ENCODE peak calls at places on chromosomes 16 and 17, in six cellular contexts. Q is transverse colon, W is GM12878, D is GM23338, J is HCT116, L is sigmoid colon. F is an unnamed sample.

GRCh38 chr16:68548947-68549346 is 9.9 kb downstream of the ZFP90 start:
- DNase-seq in D (no peak), L (no peak), Q (no peak), W (no peak), J (no peak), F (no peak)

GRCh38 chr16:69040144-69040909 is 65.1 kb upstream of the HAS3 start:
- DNase-seq in J (peak; percentile 70), D (no peak), L (peak; percentile 13), Q (no peak), W (no peak), F (no peak)

GRCh38 chr17:67862614-67863217 is 37.4 kb downstream of the BPTF start:
- DNase-seq in Q (no peak), L (no peak), W (no peak), D (peak; percentile 49), J (no peak), F (no peak)

GRCh38 chr16:26816885-26817571 is 249.7 kb upstream of the C16orf82 start:
- DNase-seq in L (no peak), J (no peak), Q (no peak), W (no peak), D (no peak), F (no peak)

GRCh38 chr17:49361129-49361901 is 735 bp downstream of the ZNF652 start:
- DNase-seq in W (peak; percentile 48), Q (peak; percentile 74), D (peak; percentile 59), L (peak; percentile 73), J (no peak), F (peak; percentile 36)

GRCh38 chr17:72362466-72363335 is 241.9 kb downstream of the SOX9 start:
- DNase-seq in L (no peak), D (no peak), W (no peak), J (no peak), Q (no peak), F (no peak)

GRCh38 chr16:85690469-85691064 is 1.8 kb upstream of the GINS2 start:
- DNase-seq in J (no peak), L (no peak), D (no peak), Q (no peak), W (no peak), F (peak; percentile 54)

GRCh38 chr16:35450648-35451047 is 1991.2 kb downstream of the TP53TG3F start:
- DNase-seq in L (no peak), Q (no peak), D (no peak), J (no peak), W (no peak), F (peak; percentile 19)

GRCh38 chr17:19238167-19238505 is 970 bp downstream of the EPN2 start:
- DNase-seq in W (no peak), Q (peak; percentile 55), J (no peak), L (peak; percentile 79), D (peak; percentile 73), F (peak; percentile 46)

GRCh38 chr16:30946671-30947532 is 2.0 kb upstream of the ORAI3 start:
- DNase-seq in L (no peak), D (no peak), Q (no peak), J (no peak), W (no peak), F (no peak)

GRCh38 chr17:81365601-81366585 is 29.4 kb upstream of the BAHCC1 start:
- DNase-seq in J (peak; percentile 89), W (peak; percentile 28), Q (peak; percentile 83), L (peak; percentile 92), D (no peak), F (peak; percentile 94)

GRCh38 chr17:40303009-40303657 is 5.8 kb upstream of the RARA start:
- DNase-seq in Q (peak; percentile 62), L (no peak), J (peak; percentile 35), W (no peak), D (peak; percentile 74), F (no peak)

GRCh38 chr16:80968386-80969113 is 38.1 kb downstream of the CMC2 start:
- DNase-seq in J (no peak), L (no peak), Q (no peak), W (no peak), D (no peak), F (no peak)

GRCh38 chr17:5444209-5444608 is 5.3 kb upstream of the C1QBP start:
- DNase-seq in W (no peak), J (no peak), L (no peak), Q (no peak), D (no peak), F (no peak)

GRCh38 chr17:51951737-51952136 is 206.8 kb downstream of the CA10 start:
- DNase-seq in D (no peak), L (no peak), J (no peak), W (no peak), Q (no peak), F (no peak)

GRCh38 chr16:353404-354285 is 1.1 kb upstream of the AXIN1 start:
- DNase-seq in Q (no peak), W (no peak), L (peak; percentile 71), J (no peak), D (no peak), F (no peak)

GRCh38 chr16:35148748-35149147 is 1689.3 kb downstream of the TP53TG3F start:
- DNase-seq in L (no peak), J (no peak), Q (no peak), D (no peak), W (no peak), F (no peak)

GRCh38 chr17:64661981-64662773 is at the start of gene SMURF2:
- DNase-seq in D (peak; percentile 80), L (peak; percentile 88), J (no peak), W (no peak), Q (peak; percentile 85), F (peak; percentile 85)

GRCh38 chr16:76796431-76796830 is 394.6 kb upstream of the MON1B start:
- DNase-seq in J (no peak), W (no peak), Q (no peak), L (no peak), D (no peak), F (no peak)

GRCh38 chr17:16486373-16487250 is 5.4 kb downstream of the LRRC75A start:
- DNase-seq in L (peak; percentile 95), Q (peak; percentile 96), J (no peak), D (peak; percentile 84), W (no peak), F (peak; percentile 92)

GRCh38 chr16:75555707-75556512 is at the start of gene TMEM231:
- DNase-seq in W (no peak), J (peak; percentile 84), D (peak; percentile 97), Q (peak; percentile 98), L (peak; percentile 99), F (peak; percentile 98)

GRCh38 chr16:84086357-84086756 is 30.4 kb downstream of the MBTPS1 start:
- DNase-seq in W (no peak), Q (no peak), D (no peak), J (no peak), L (no peak), F (no peak)

GRCh38 chr17:77506371-77506991 is 365.7 kb downstream of the SEC14L1 start:
- DNase-seq in D (no peak), J (no peak), Q (no peak), W (no peak), L (peak; percentile 63), F (no peak)

DNA sequence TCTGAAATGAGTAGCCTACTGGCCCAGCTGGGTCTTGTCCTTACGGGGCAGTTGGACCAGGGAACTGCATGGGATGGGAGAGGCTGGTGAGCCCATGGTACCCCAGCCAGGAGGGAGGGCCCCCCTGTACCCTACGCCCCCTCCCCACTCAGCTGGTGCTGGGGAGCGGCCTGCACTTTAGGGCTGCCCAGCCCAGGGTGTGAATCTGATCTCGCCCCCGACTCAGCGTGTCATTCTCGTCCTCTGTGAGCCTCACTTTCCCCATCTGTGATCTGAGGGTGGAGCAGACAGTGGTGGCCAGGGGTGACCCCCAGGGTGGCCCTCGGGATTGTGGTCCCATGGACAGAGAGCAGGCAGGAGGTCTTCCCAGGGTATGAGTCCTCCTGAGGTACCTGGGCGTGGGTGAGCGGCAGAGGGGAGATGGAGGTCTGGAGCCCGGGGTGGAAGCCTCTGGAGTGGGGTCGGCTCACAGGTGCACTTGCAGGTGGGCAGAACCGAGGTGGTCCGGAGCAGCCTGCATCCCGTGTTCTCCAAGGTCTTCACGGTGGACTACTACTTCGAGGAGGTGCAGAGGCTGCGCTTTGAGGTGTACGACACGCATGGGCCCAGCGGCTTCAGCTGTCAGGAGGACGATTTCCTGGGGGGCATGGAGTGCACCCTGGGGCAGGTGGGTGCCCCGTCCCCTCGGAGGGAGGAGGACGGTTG is 1.6 kb downstream of the CPNE7 start:
- DNase-seq in D (no peak), W (no peak), Q (no peak), J (no peak), L (no peak), F (no peak)
- TF ChIP-seq POLR2AphosphoS5 in D (no peak), W (no peak), Q (no peak), J (no peak), L (no peak), F (no peak)

DNA sequence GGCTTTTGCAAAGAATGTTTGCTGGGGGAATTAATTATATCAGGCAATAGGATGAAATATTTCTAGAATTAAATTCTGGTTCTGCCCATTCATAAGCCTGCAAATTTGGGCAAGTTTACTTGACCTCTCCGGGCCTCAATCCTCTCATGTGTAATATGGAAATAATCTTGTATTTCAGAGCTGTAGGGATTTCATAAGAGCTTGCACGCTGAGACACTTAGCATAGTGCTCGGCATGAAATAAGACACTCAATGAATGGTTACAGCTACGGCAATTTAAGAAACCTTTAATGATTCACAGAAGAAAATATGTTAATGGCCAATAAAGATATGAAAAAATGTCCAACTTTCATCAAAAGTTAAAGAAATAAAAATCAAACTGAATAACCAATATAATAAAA is 40.6 kb upstream of the PITPNM3 start:
- DNase-seq in J (no peak), L (no peak), Q (no peak), W (no peak), D (no peak), F (no peak)
- H3K36me3 ChIP-seq in J (peaks cover 49% of the 10 kb centered on the region), L (peaks cover 24% of the 10 kb centered on the region), Q (peaks cover 23% of the 10 kb centered on the region), W (peaks cover 18% of the 10 kb centered on the region), D (peaks cover 28% of the 10 kb centered on the region), F (no peaks in the 10 kb centered on the region)

GRCh38 chr16:16036359-16036792 is 87.0 kb downstream of the ABCC1 start:
- DNase-seq in D (no peak), L (no peak), Q (no peak), W (no peak), J (no peak), F (no peak)

GRCh38 chr16:16031401-16031800 is 82.0 kb downstream of the ABCC1 start:
- DNase-seq in Q (no peak), W (no peak), D (no peak), L (no peak), J (no peak), F (no peak)

GRCh38 chr16:16030449-16030848 is 81.0 kb downstream of the ABCC1 start:
- DNase-seq in W (no peak), Q (no peak), D (no peak), J (no peak), L (no peak), F (peak; percentile 41)

GRCh38 chr16:16032271-16032979 is 83.0 kb downstream of the ABCC1 start:
- DNase-seq in W (no peak), L (no peak), J (no peak), Q (no peak), D (no peak), F (no peak)

DNA sequence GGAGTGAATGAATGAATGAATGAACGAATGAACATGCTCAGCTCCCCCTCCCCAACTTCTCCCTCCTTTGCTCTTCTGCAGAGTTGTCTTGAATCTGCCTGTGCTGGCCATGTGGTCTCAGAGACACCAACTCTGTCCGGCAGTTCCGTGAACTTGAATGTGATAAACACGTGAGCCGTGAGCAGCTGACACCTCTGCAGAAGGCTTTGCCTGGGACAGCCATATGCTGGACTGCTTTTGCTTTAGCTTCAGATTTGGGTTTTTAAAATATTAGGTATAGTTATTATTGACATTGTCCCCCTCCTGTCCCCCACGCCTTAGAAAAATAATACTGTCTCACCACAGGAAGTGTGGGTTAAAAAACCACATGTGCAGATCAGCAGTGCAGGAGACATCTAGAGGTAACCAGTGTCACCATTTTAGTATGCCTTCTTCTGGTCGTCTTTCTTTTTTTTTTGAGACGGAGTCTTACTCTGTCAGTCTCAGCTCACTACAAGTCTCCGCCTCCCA is 83.8 kb downstream of the ABCC1 start:
- DNase-seq in W (no peak), D (no peak), Q (no peak), J (no peak), L (no peak), F (no peak)
- TF ChIP-seq POLR2AphosphoS5 in W (no peak), D (no peak), Q (no peak), J (no peak), L (no peak), F (no peak)

GRCh38 chr16:89733792-89734191 is 12.5 kb downstream of the ZNF276 start:
- DNase-seq in D (no peak), J (no peak), Q (no peak), W (no peak), L (no peak), F (no peak)
- H3K36me3 ChIP-seq in D (peaks cover 23% of the 10 kb centered on the region), J (peaks cover 56% of the 10 kb centered on the region), Q (peaks cover 76% of the 10 kb centered on the region), W (peaks cover 32% of the 10 kb centered on the region), L (peaks cover 84% of the 10 kb centered on the region), F (peaks cover 18% of the 10 kb centered on the region)

F was measured in prostate gland.